ENCODE peak calls at places on chromosomes 2 and 18, in seven cellular contexts. L is fibroblast of lung, T is AG04450, Y is GM20000, K is GM23338, F is lower leg skin, I is brain microvascular endothelial cell. D is an unnamed sample.

GRCh38 chr2:150872919-150873772 is 385.7 kb upstream of the RND3 start:
- DNase-seq in L (peak), T (peak), Y (no peak), K (peak), F (no peak), I (no peak), D (no peak)

GRCh38 chr18:59268722-59269562 is 4.3 kb downstream of the RAX start:
- DNase-seq in L (peak), T (no peak), Y (peak), K (peak), F (no peak), I (no peak), D (peak)

GRCh38 chr2:162992828-162993227 is 154.3 kb upstream of the KCNH7 start:
- DNase-seq in L (no peak), T (no peak), Y (no peak), K (no peak), F (no peak), I (no peak), D (no peak)

GRCh38 chr2:200318940-200319435 is 12.5 kb downstream of the SPATS2L start:
- DNase-seq in L (no peak), T (no peak), Y (no peak), K (no peak), F (no peak), I (no peak), D (no peak)

GRCh38 chr2:152396763-152397162 is 61.8 kb downstream of the FMNL2 start:
- DNase-seq in L (no peak), T (no peak), Y (no peak), K (no peak), F (no peak), I (no peak), D (no peak)

GRCh38 chr18:30971338-30971956 is 71.1 kb downstream of the DSC3 start:
- DNase-seq in L (peak), T (no peak), Y (no peak), K (peak), F (no peak), I (no peak), D (peak)

GRCh38 chr18:31101148-31102019 is 837 bp downstream of the DSC2 start:
- DNase-seq in L (peak), T (no peak), Y (peak), K (peak), F (peak), I (no peak), D (peak)

GRCh38 chr2:63060079-63060482 is 9.5 kb downstream of the OTX1 start:
- DNase-seq in L (peak), T (no peak), Y (peak), K (no peak), F (no peak), I (no peak), D (peak)

GRCh38 chr2:6865346-6866238 is at the start of gene CMPK2:
- DNase-seq in L (peak), T (no peak), Y (peak), K (peak), F (no peak), I (no peak), D (peak)

GRCh38 chr2:194714541-194714940 is 942.5 kb upstream of the SLC39A10 start:
- DNase-seq in L (no peak), T (no peak), Y (no peak), K (no peak), F (no peak), I (no peak), D (no peak)

GRCh38 chr18:51235011-51235789 is 37.7 kb upstream of the MEX3C start:
- DNase-seq in L (no peak), T (no peak), Y (peak), K (no peak), F (no peak), I (peak), D (peak)

GRCh38 chr2:136134126-136134525 is 16.2 kb upstream of the CXCR4 start:
- DNase-seq in L (no peak), T (no peak), Y (peak), K (no peak), F (no peak), I (no peak), D (no peak)

GRCh38 chr2:26758790-26759321 is 5.2 kb upstream of the SLC35F6 start:
- DNase-seq in L (peak), T (no peak), Y (no peak), K (no peak), F (no peak), I (no peak), D (no peak)

GRCh38 chr2:170161516-170162260 is 16.3 kb upstream of the MYO3B start:
- DNase-seq in L (no peak), T (no peak), Y (no peak), K (no peak), F (no peak), I (no peak), D (no peak)

GRCh38 chr18:35376742-35377695 is at the start of gene ZNF396:
- DNase-seq in L (peak), T (no peak), Y (peak), K (peak), F (peak), I (peak), D (peak)

GRCh38 chr2:27042159-27042661 is 9.3 kb upstream of the AGBL5 start:
- DNase-seq in L (no peak), T (no peak), Y (peak), K (no peak), F (no peak), I (no peak), D (peak)

GRCh38 chr2:26175716-26176615 is 3.1 kb downstream of the GAREM2 start:
- DNase-seq in L (no peak), T (no peak), Y (no peak), K (no peak), F (no peak), I (no peak), D (peak)

GRCh38 chr2:226970362-226970761 is 134.5 kb downstream of the RHBDD1 start:
- DNase-seq in L (no peak), T (no peak), Y (no peak), K (no peak), F (no peak), I (no peak), D (no peak)

GRCh38 chr2:107525420-107525819 is 301.3 kb upstream of the RGPD4 start:
- DNase-seq in L (peak), T (no peak), Y (no peak), K (no peak), F (no peak), I (peak), D (no peak)

GRCh38 chr2:31332521-31332920 is 82.0 kb downstream of the XDH start:
- DNase-seq in L (no peak), T (no peak), Y (no peak), K (no peak), F (no peak), I (no peak), D (no peak)

GRCh38 chr2:151989378-151989777 is 109.5 kb downstream of the CACNB4 start:
- DNase-seq in L (no peak), T (no peak), Y (no peak), K (no peak), F (no peak), I (no peak), D (no peak)

GRCh38 chr2:232478571-232479340 is 8.9 kb downstream of the ECEL1 start:
- DNase-seq in L (no peak), T (no peak), Y (no peak), K (no peak), F (no peak), I (no peak), D (no peak)

GRCh38 chr18:43092539-43092938 is 22.9 kb downstream of the RIT2 start:
- DNase-seq in L (peak), T (no peak), Y (no peak), K (no peak), F (no peak), I (no peak), D (no peak)

GRCh38 chr18:62634991-62635630 is 80.2 kb upstream of the PHLPP1 start:
- DNase-seq in L (no peak), T (no peak), Y (no peak), K (no peak), F (no peak), I (no peak), D (no peak)

GRCh38 chr2:88874063-88874657 is 182.7 kb downstream of the RPIA start:
- DNase-seq in L (peak), T (no peak), Y (no peak), K (peak), F (no peak), I (peak), D (no peak)

GRCh38 chr2:154697422-154698237 is 865 bp upstream of the KCNJ3 start:
- DNase-seq in L (peak), T (no peak), Y (no peak), K (peak), F (no peak), I (no peak), D (no peak)

GRCh38 chr18:3466051-3466450 is 16.1 kb downstream of the TGIF1 start:
- DNase-seq in L (peak), T (no peak), Y (no peak), K (no peak), F (peak), I (peak), D (no peak)

GRCh38 chr18:68475911-68476310 is 239.0 kb downstream of the TMX3 start:
- DNase-seq in L (no peak), T (no peak), Y (no peak), K (no peak), F (no peak), I (no peak), D (no peak)

GRCh38 chr18:68467966-68468365 is 246.9 kb downstream of the TMX3 start:
- DNase-seq in L (no peak), T (no peak), Y (no peak), K (no peak), F (no peak), I (no peak), D (no peak)

GRCh38 chr18:68478246-68478645 is 236.7 kb downstream of the TMX3 start:
- DNase-seq in L (no peak), T (no peak), Y (no peak), K (no peak), F (no peak), I (no peak), D (no peak)

GRCh38 chr18:68469049-68469625 is 245.8 kb downstream of the TMX3 start:
- DNase-seq in L (no peak), T (no peak), Y (no peak), K (no peak), F (no peak), I (no peak), D (no peak)

DNA sequence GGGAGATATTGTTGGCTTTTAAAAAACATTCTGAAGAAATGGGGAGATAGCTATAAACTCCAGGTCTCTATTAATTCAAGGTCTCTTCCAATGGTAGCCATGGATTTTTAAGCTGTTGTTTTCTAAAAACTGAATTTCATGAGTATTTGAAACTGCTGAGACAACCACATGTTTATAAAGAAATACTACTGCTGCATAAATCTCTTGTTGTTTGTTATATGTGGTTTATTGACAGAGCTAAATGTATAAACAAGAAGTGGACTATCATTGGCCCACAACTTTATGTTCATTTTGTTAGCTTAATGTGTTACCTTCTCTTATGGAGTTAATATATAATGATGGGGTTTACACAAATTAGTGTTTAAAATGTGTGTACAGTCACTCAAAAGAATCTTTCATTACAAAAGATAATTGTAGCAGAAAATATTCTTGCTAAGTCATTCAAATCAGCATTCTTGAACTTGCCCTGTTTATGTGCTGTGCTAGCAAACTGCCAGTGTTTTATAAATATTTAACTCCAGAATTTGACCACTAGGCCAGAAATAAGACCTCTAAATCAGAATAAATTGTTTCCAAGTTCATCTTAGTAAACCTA is 242.1 kb downstream of the TMX3 start:
- DNase-seq in L (peak), T (no peak), Y (no peak), K (no peak), F (no peak), I (no peak), D (no peak)
- TF ChIP-seq CTCF in L (no peak), T (no peak), Y (no peak), K (no peak), F (no peak), I (no peak), D (no peak)

GRCh38 chr2:20560011-20560410 is 90.9 kb downstream of the HS1BP3 start:
- DNase-seq in L (no peak), T (no peak), Y (no peak), K (no peak), F (no peak), I (no peak), D (no peak)

GRCh38 chr2:20559277-20559676 is 91.6 kb downstream of the HS1BP3 start:
- DNase-seq in L (no peak), T (no peak), Y (no peak), K (no peak), F (no peak), I (no peak), D (no peak)

GRCh38 chr2:20562540-20563225 is 88.2 kb downstream of the HS1BP3 start:
- DNase-seq in L (no peak), T (no peak), Y (no peak), K (peak), F (no peak), I (no peak), D (no peak)

GRCh38 chr2:20561703-20562454 is 89.0 kb downstream of the HS1BP3 start:
- DNase-seq in L (peak), T (no peak), Y (no peak), K (peak), F (no peak), I (peak), D (no peak)

DNA sequence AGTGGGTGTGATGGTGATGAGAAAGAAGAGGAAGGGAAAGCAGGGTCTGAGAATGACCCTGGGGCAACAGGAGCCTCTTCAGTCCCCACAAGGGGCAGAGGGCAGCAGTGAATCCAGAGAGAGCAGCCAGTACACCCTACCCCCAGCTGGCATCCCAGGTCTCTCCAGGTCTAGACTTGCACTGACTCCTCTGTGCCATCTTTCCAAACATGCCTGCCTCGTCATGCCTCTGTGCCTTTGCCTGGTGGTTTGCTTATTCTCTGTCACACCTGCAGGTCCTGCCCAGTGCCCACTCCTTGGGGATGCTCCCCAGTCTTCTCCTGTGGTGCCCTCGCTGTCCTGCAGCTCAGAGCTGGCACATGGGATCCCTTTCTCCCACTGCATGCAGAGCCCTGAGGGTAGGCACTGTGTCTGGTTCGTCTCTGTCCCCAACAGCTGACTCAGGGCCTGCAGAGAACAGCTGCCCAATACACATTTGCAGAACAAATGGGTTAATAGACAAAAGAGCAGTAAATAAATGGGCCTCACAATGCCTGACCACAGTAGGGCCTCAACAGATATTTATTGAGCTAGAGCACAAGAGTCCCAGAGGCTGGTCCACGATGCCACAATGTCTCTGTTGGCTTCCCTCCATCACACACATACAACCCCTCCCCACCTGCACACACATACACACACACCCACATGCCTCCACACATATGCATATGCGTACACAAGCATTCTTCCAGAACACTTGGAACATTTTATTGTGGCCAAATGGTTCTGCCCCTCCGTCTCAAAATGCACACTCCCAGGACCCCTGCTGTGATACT is 89.8 kb downstream of the HS1BP3 start:
- DNase-seq in L (no peak), T (no peak), Y (no peak), K (no peak), F (no peak), I (no peak), D (no peak)
- TF ChIP-seq CTCF in L (no peak), T (no peak), Y (no peak), K (no peak), F (no peak), I (no peak), D (no peak)

GRCh38 chr2:119383410-119384140 is 16.8 kb downstream of the DBI start:
- DNase-seq in L (no peak), T (no peak), Y (no peak), K (no peak), F (peak), I (no peak), D (no peak)

GRCh38 chr2:119384971-119385370 is 18.2 kb downstream of the DBI start:
- DNase-seq in L (no peak), T (no peak), Y (no peak), K (no peak), F (no peak), I (no peak), D (no peak)

GRCh38 chr2:119389615-119390306 is 23.0 kb downstream of the DBI start:
- DNase-seq in L (peak), T (no peak), Y (no peak), K (no peak), F (peak), I (peak), D (no peak)

GRCh38 chr2:119385465-119385864 is 18.7 kb downstream of the DBI start:
- DNase-seq in L (no peak), T (no peak), Y (no peak), K (no peak), F (no peak), I (no peak), D (no peak)

GRCh38 chr2:119387381-119388129 is 20.8 kb downstream of the DBI start:
- DNase-seq in L (peak), T (no peak), Y (peak), K (peak), F (peak), I (peak), D (peak)
- TF ChIP-seq CTCF in L (peak), T (peak), Y (no peak), K (peak), F (no peak), I (peak), D (peak)

GRCh38 chr2:240469239-240469636 is 33.8 kb downstream of the GPC1 start:
- DNase-seq in L (no peak), T (no peak), Y (no peak), K (no peak), F (peak), I (no peak), D (peak)

GRCh38 chr2:240466579-240467148 is 31.2 kb downstream of the GPC1 start:
- DNase-seq in L (no peak), T (no peak), Y (no peak), K (no peak), F (no peak), I (no peak), D (no peak)

GRCh38 chr2:240468300-240469238 is 33.1 kb downstream of the GPC1 start:
- DNase-seq in L (no peak), T (no peak), Y (no peak), K (no peak), F (peak), I (no peak), D (peak)

GRCh38 chr2:240467149-240467642 is 31.7 kb downstream of the GPC1 start:
- DNase-seq in L (no peak), T (no peak), Y (no peak), K (no peak), F (peak), I (no peak), D (no peak)

GRCh38 chr2:240467659-240468299 is 32.3 kb downstream of the GPC1 start:
- DNase-seq in L (no peak), T (no peak), Y (peak), K (no peak), F (peak), I (no peak), D (peak)
- TF ChIP-seq CTCF in L (no peak), T (no peak), Y (no peak), K (peak), F (no peak), I (peak), D (no peak)

DNA sequence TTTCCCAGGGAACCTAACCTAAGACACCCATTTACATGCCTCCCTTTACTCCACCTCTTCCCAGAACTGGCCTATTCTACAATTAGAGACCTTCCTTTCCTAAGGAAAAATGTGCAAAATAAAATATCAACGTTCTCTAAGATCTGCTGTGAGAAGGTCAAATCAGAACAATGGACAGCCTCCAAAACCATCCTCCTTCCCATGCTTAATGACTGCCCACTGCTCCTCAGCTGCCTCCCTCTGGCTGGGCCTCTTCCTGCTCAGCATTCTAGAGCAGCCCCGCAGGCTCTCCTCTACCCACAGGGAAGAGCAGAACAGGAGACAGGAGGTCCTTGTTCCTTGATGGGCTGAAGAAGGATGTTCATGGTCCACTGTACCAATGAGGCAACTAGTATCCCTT is 63.7 kb downstream of the ONECUT2 start:
- DNase-seq in L (no peak), T (no peak), Y (no peak), K (no peak), F (no peak), I (no peak), D (no peak)
- TF ChIP-seq CTCF in L (no peak), T (no peak), Y (no peak), K (no peak), F (no peak), I (no peak), D (no peak)

DNA sequence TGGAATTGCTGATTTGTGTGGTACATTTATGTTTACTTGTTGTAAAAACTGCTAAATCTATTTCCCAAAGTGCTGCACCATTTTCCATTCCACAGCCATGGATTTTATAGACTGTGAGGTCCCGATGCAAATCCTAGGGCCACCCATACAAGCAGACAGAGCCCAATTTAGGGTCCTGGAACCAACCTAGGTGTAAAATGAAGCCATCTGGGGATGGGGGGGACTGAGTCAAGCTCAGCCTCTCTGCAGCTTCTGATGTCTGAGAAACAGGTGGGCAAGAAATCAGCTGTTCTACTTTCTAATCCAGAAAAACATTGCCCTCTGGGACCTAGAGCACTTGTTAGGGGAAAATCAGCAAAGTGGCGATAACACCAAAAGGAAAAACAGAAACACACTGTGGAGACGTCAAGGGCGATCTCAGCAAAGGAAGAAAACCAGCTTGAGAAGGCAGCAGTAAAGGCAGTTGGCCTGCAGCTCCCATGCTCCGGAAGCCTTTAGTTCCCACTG is 38.0 kb downstream of the HS1BP3 start:
- DNase-seq in L (no peak), T (no peak), Y (no peak), K (no peak), F (no peak), I (no peak), D (no peak)
- TF ChIP-seq CTCF in L (no peak), T (no peak), Y (no peak), K (no peak), F (no peak), I (no peak), D (no peak)